ENCODE peak calls at places on chromosomes 13 and 19, in seven cellular contexts. R is heart right ventricle; B is T-helper 2 cell; U is neural crest cell; F is adrenal gland; H is stimulated activated CD8-positive, alpha-beta memory T cell treated with anti-CD3 and anti-CD28 coated beads, Interleukin-15, amount 100 ng/mL, for 4 hours; X is Right ventricle myocardium superior. J is an unnamed sample.

GRCh38 chr13:60260440-60260839 is 96.7 kb upstream of the DIAPH3 start:
- DNase-seq in R (no peak), B (no peak), U (no peak), F (no peak), H (no peak), X (no peak), J (no peak)

GRCh38 chr13:78595458-78595818 is 7.9 kb downstream of the POU4F1 start:
- DNase-seq in R (no peak), B (no peak), U (no peak), F (no peak), H (no peak), X (no peak), J (no peak)

GRCh38 chr19:2294377-2295335 is 12.7 kb upstream of the PEAK3 start:
- DNase-seq in R (no peak), B (no peak), U (no peak), F (peak), H (no peak), X (peak), J (peak)

GRCh38 chr19:29504454-29504853 is 21.3 kb upstream of the VSTM2B start:
- DNase-seq in R (no peak), B (no peak), U (no peak), F (no peak), H (no peak), X (no peak), J (no peak)

GRCh38 chr19:7863157-7863970 is 10.8 kb downstream of the PRR36 start:
- DNase-seq in R (no peak), B (no peak), U (no peak), F (peak), H (no peak), X (no peak), J (peak)

GRCh38 chr19:48507911-48508439 is 3.7 kb downstream of the LMTK3 start:
- DNase-seq in R (no peak), B (no peak), U (no peak), F (no peak), H (no peak), X (no peak), J (no peak)

GRCh38 chr13:52361225-52361624 is 44.7 kb downstream of the THSD1 start:
- DNase-seq in R (no peak), B (no peak), U (no peak), F (no peak), H (no peak), X (no peak), J (no peak)

GRCh38 chr13:80196756-80197155 is 144.2 kb downstream of the SPRY2 start:
- DNase-seq in R (no peak), B (no peak), U (no peak), F (no peak), H (no peak), X (no peak), J (no peak)

GRCh38 chr19:16814526-16815100 is 14.6 kb upstream of the SIN3B start:
- DNase-seq in R (no peak), B (no peak), U (no peak), F (no peak), H (no peak), X (no peak), J (no peak)

GRCh38 chr13:21231426-21231945 is 55.0 kb downstream of the MRPL57 start:
- DNase-seq in R (no peak), B (no peak), U (no peak), F (no peak), H (no peak), X (no peak), J (no peak)

GRCh38 chr13:98824376-98825160 is 72.1 kb upstream of the SLC15A1 start:
- DNase-seq in R (no peak), B (no peak), U (no peak), F (no peak), H (no peak), X (no peak), J (no peak)

GRCh38 chr13:40333238-40333637 is 333.2 kb downstream of the FOXO1 start:
- DNase-seq in R (no peak), B (no peak), U (no peak), F (no peak), H (no peak), X (no peak), J (no peak)

GRCh38 chr19:19053508-19054314 is 10.1 kb upstream of the SLC25A42 start:
- DNase-seq in R (peak), B (peak), U (peak), F (peak), H (no peak), X (peak), J (peak)

GRCh38 chr13:81577601-81578000 is 1236.7 kb upstream of the SPRY2 start:
- DNase-seq in R (no peak), B (no peak), U (no peak), F (no peak), H (no peak), X (no peak), J (no peak)

GRCh38 chr13:65965496-65965895 is 1264.6 kb downstream of the PCDH9 start:
- DNase-seq in R (no peak), B (no peak), U (no peak), F (no peak), H (no peak), X (no peak), J (no peak)

J was measured in BE2C.